ENCODE peak calls at places on chromosomes 2 and 18, in six cellular contexts. X is CD4-positive, CD25-positive, alpha-beta regulatory T cell; I is retina; M is activated T-cell treated with anti-CD3 and anti-CD28 coated beads, Interleukin-2, amount 50 U/mL, for 1 hour; T is head of caudate nucleus; F is AML-193. Z is an unnamed sample.

GRCh38 chr2:23595021-23595420 is 210.0 kb downstream of the KLHL29 start:
- DNase-seq in X (no peak), I (no peak), M (no peak), T (no peak), F (no peak), Z (no peak)

GRCh38 chr2:121197369-121198091 is 87.5 kb downstream of the TFCP2L1 start:
- DNase-seq in X (no peak), I (no peak), M (no peak), T (peak; percentile 63), F (peak; percentile 26), Z (no peak)

GRCh38 chr18:21739604-21740473 is 753 bp upstream of the MIB1 start:
- DNase-seq in X (no peak), I (no peak), M (no peak), T (no peak), F (no peak), Z (no peak)

GRCh38 chr18:45566025-45566740 is 49.1 kb upstream of the SLC14A2 start:
- DNase-seq in X (no peak), I (no peak), M (no peak), T (no peak), F (no peak), Z (no peak)

GRCh38 chr2:102313950-102314349 is 2.6 kb downstream of the IL1RL1 start:
- DNase-seq in X (no peak), I (no peak), M (no peak), T (no peak), F (no peak), Z (no peak)

GRCh38 chr2:177433402-177433801 is 40.8 kb downstream of the AGPS start:
- DNase-seq in X (no peak), I (no peak), M (no peak), T (no peak), F (no peak), Z (no peak)

GRCh38 chr2:129876576-129876975 is 102.9 kb upstream of the RAB6C start:
- DNase-seq in X (no peak), I (no peak), M (no peak), T (no peak), F (no peak), Z (no peak)

GRCh38 chr18:904135-905090 is at the start of gene ADCYAP1:
- DNase-seq in X (no peak), I (peak; percentile 76), M (no peak), T (no peak), F (no peak), Z (peak; percentile 72)

GRCh38 chr2:108315408-108316193 is 26.9 kb downstream of the SULT1C2 start:
- DNase-seq in X (no peak), I (peak; percentile 3), M (no peak), T (no peak), F (no peak), Z (no peak)

GRCh38 chr2:182650704-182651103 is 65.4 kb upstream of the DNAJC10 start:
- DNase-seq in X (no peak), I (peak; percentile 49), M (no peak), T (no peak), F (peak; percentile 56), Z (no peak)

GRCh38 chr18:36850527-36851201 is 21.7 kb downstream of the KIAA1328 start:
- DNase-seq in X (no peak), I (no peak), M (no peak), T (no peak), F (no peak), Z (no peak)

GRCh38 chr18:59047321-59047991 is 92.2 kb upstream of the SEC11C start:
- DNase-seq in X (no peak), I (no peak), M (no peak), T (no peak), F (no peak), Z (no peak)

GRCh38 chr2:171798156-171798815 is 95.8 kb downstream of the SLC25A12 start:
- DNase-seq in X (no peak), I (no peak), M (no peak), T (no peak), F (peak; percentile 94), Z (no peak)

GRCh38 chr18:42915240-42915791 is 200.2 kb downstream of the RIT2 start:
- DNase-seq in X (no peak), I (no peak), M (no peak), T (no peak), F (no peak), Z (no peak)

GRCh38 chr2:153823880-153824279 is 47.8 kb upstream of the GALNT13 start:
- DNase-seq in X (no peak), I (no peak), M (no peak), T (no peak), F (no peak), Z (no peak)

GRCh38 chr2:137056704-137057103 is 291.4 kb downstream of the THSD7B start:
- DNase-seq in X (no peak), I (no peak), M (no peak), T (no peak), F (no peak), Z (no peak)

GRCh38 chr2:144348846-144349245 is 171.1 kb downstream of the ZEB2 start:
- DNase-seq in X (no peak), I (no peak), M (no peak), T (no peak), F (no peak), Z (no peak)

GRCh38 chr2:154794328-154794870 is 95.9 kb downstream of the KCNJ3 start:
- DNase-seq in X (no peak), I (no peak), M (no peak), T (no peak), F (no peak), Z (no peak)

GRCh38 chr2:21330786-21331391 is 207.1 kb downstream of the TDRD15 start:
- DNase-seq in X (no peak), I (peak; percentile 27), M (no peak), T (no peak), F (peak; percentile 61), Z (no peak)

GRCh38 chr18:46672062-46672970 is 15.3 kb upstream of the LOXHD1 start:
- DNase-seq in X (peak; percentile 26), I (no peak), M (no peak), T (no peak), F (no peak), Z (no peak)

GRCh38 chr2:102806250-102806837 is 44.5 kb downstream of the TMEM182 start:
- DNase-seq in X (no peak), I (peak; percentile 57), M (peak; percentile 24), T (peak; percentile 78), F (peak; percentile 49), Z (peak; percentile 82)

GRCh38 chr2:203328735-203329549 is 748 bp downstream of the ABI2 start:
- DNase-seq in X (peak; percentile 35), I (peak; percentile 55), M (no peak), T (peak; percentile 40), F (peak; percentile 25), Z (peak; percentile 65)

GRCh38 chr2:29480423-29480822 is 365.2 kb downstream of the CLIP4 start:
- DNase-seq in X (no peak), I (no peak), M (no peak), T (no peak), F (no peak), Z (no peak)

GRCh38 chr18:7490104-7490503 is 77.0 kb upstream of the PTPRM start:
- DNase-seq in X (no peak), I (no peak), M (no peak), T (no peak), F (no peak), Z (no peak)

GRCh38 chr2:130986890-130987493 is 106.3 kb downstream of the FAM168B start:
- DNase-seq in X (no peak), I (peak; percentile 54), M (no peak), T (no peak), F (no peak), Z (no peak)

GRCh38 chr18:56402872-56403516 is 235.4 kb downstream of the TXNL1 start:
- DNase-seq in X (no peak), I (no peak), M (no peak), T (no peak), F (peak; percentile 10), Z (no peak)

GRCh38 chr18:62720766-62721613 is 5.6 kb downstream of the PHLPP1 start:
- DNase-seq in X (no peak), I (no peak), M (no peak), T (no peak), F (no peak), Z (no peak)

GRCh38 chr2:108927936-108928659 is 60.9 kb downstream of the EDAR start:
- DNase-seq in X (peak; percentile 55), I (peak; percentile 39), M (peak; percentile 36), T (peak; percentile 55), F (peak; percentile 23), Z (peak; percentile 55)

GRCh38 chr2:219038600-219038999 is 2.7 kb downstream of the CFAP65 start:
- DNase-seq in X (no peak), I (no peak), M (no peak), T (no peak), F (no peak), Z (no peak)

GRCh38 chr18:10590412-10590811 is 64.6 kb downstream of the NAPG start:
- DNase-seq in X (no peak), I (no peak), M (no peak), T (no peak), F (no peak), Z (no peak)

GRCh38 chr2:239806758-239807434 is 218.2 kb downstream of the NDUFA10 start:
- DNase-seq in X (no peak), I (no peak), M (no peak), T (peak; percentile 22), F (no peak), Z (no peak)

GRCh38 chr2:159290289-159290907 is 3.9 kb upstream of the WDSUB1 start:
- DNase-seq in X (peak; percentile 13), I (no peak), M (no peak), T (no peak), F (peak; percentile 73), Z (no peak)

GRCh38 chr2:11411768-11412448 is 54.1 kb downstream of the E2F6 start:
- DNase-seq in X (no peak), I (peak; percentile 55), M (no peak), T (peak; percentile 68), F (no peak), Z (peak; percentile 52)

GRCh38 chr2:45119038-45119437 is 109.8 kb upstream of the SIX2 start:
- DNase-seq in X (no peak), I (no peak), M (no peak), T (no peak), F (no peak), Z (no peak)

GRCh38 chr2:188506843-188507242 is 215.2 kb downstream of the GULP1 start:
- DNase-seq in X (no peak), I (no peak), M (no peak), T (no peak), F (no peak), Z (no peak)

GRCh38 chr2:119366649-119367471 is at the start of the genes C2orf76 and DBI:
- DNase-seq in X (peak; percentile 91), I (peak; percentile 97), M (peak; percentile 92), T (peak; percentile 96), F (peak; percentile 91), Z (peak; percentile 94)

GRCh38 chr2:224421065-224421464 is 19.2 kb upstream of the FAM124B start:
- DNase-seq in X (no peak), I (no peak), M (no peak), T (no peak), F (no peak), Z (no peak)

Z was measured in glutamatergic neuron.